ENCODE peak calls at places on chromosome 15, in six cellular contexts. D, A, J, N, C and O are unnamed samples.

GRCh38 chr15:98077186-98077585 is 116.7 kb downstream of the ARRDC4 start:
- DNase-seq in C (no peak), A (no peak), D (no peak), J (no peak), N (no peak), O (no peak)

GRCh38 chr15:77637851-77638402 is 5.2 kb upstream of the LINGO1 start:
- DNase-seq in N (no peak), J (no peak), D (no peak), A (no peak), C (peak), O (no peak)

GRCh38 chr15:99455796-99456160 is 110.0 kb upstream of the MEF2A start:
- DNase-seq in A (no peak), D (no peak), C (no peak), N (no peak), J (no peak), O (no peak)

GRCh38 chr15:93800805-93801204 is 430.6 kb upstream of the MCTP2 start:
- DNase-seq in D (peak), C (peak), N (no peak), A (no peak), J (no peak), O (no peak)

GRCh38 chr15:98649621-98649995 is 1.3 kb downstream of the IGF1R start:
- DNase-seq in A (no peak), N (no peak), C (no peak), D (no peak), J (no peak), O (peak)

GRCh38 chr15:82850731-82851130 is 41.3 kb downstream of the WHAMM start:
- DNase-seq in C (no peak), A (no peak), J (no peak), N (no peak), D (peak), O (no peak)

GRCh38 chr15:85503151-85503797 is 122.9 kb downstream of the AKAP13 start:
- DNase-seq in D (no peak), J (no peak), A (no peak), N (no peak), C (no peak), O (no peak)

GRCh38 chr15:85485956-85486567 is 105.7 kb downstream of the AKAP13 start:
- DNase-seq in N (peak), C (peak), A (peak), J (peak), D (peak), O (peak)

GRCh38 chr15:57784081-57784488 is 77.6 kb downstream of the POLR2M start:
- DNase-seq in A (no peak), N (no peak), C (no peak), J (no peak), D (no peak), O (peak)

GRCh38 chr15:52518972-52519371 is 9.7 kb downstream of the MYO5A start:
- DNase-seq in C (no peak), N (no peak), J (no peak), A (no peak), D (no peak), O (no peak)

GRCh38 chr15:65903296-65904073 is 34.2 kb downstream of the RAB11A start:
- DNase-seq in A (no peak), C (peak), J (peak), N (peak), D (peak), O (peak)

GRCh38 chr15:46441294-46442062 is 806.6 kb downstream of the SQOR start:
- DNase-seq in A (no peak), J (no peak), N (no peak), D (no peak), C (no peak), O (peak)

GRCh38 chr15:33309602-33310276 is 1.0 kb upstream of the RYR3 start:
- DNase-seq in A (peak), C (peak), J (peak), N (no peak), D (peak), O (no peak)

GRCh38 chr15:99436472-99437314 is 129.1 kb upstream of the MEF2A start:
- DNase-seq in A (no peak), N (no peak), J (peak), C (no peak), D (no peak), O (no peak)

GRCh38 chr15:100713163-100713867 is 110.9 kb downstream of the ASB7 start:
- DNase-seq in J (no peak), N (peak), D (peak), C (peak), A (no peak), O (peak)

GRCh38 chr15:58437531-58438105 is 5.8 kb downstream of the LIPC start:
- DNase-seq in J (no peak), N (no peak), D (peak), C (no peak), A (no peak), O (no peak)

GRCh38 chr15:58568157-58568571 is 136.4 kb downstream of the LIPC start:
- DNase-seq in D (no peak), A (no peak), J (peak), N (no peak), C (no peak), O (no peak)

GRCh38 chr15:39360417-39360816 is 220.5 kb upstream of the THBS1 start:
- DNase-seq in J (no peak), A (no peak), C (no peak), N (no peak), D (no peak), O (no peak)

GRCh38 chr15:85047271-85047948 is 65.8 kb downstream of the PDE8A start:
- DNase-seq in N (peak), D (no peak), C (peak), J (no peak), A (no peak), O (peak)

GRCh38 chr15:77710171-77710570 is 77.5 kb upstream of the LINGO1 start:
- DNase-seq in C (no peak), A (no peak), D (no peak), N (no peak), J (no peak), O (no peak)

GRCh38 chr15:68609618-68610017 is 30.8 kb downstream of the CORO2B start:
- DNase-seq in A (no peak), C (no peak), N (no peak), J (no peak), D (no peak), O (peak)

GRCh38 chr15:25180606-25181289 is 226.0 kb downstream of the SNRPN start:
- DNase-seq in C (no peak), N (no peak), D (no peak), J (no peak), A (no peak), O (no peak)

GRCh38 chr15:66706225-66706732 is 4.2 kb downstream of the SMAD6 start:
- DNase-seq in N (peak), D (no peak), C (peak), A (no peak), J (no peak), O (no peak)

GRCh38 chr15:34691024-34691423 is 63.8 kb downstream of the GJD2 start:
- DNase-seq in C (no peak), N (peak), D (no peak), J (no peak), A (no peak), O (peak)

GRCh38 chr15:43382310-43382709 is 11.4 kb downstream of the TUBGCP4 start:
- DNase-seq in N (no peak), J (no peak), A (no peak), C (no peak), D (no peak), O (no peak)

GRCh38 chr15:67033521-67033920 is 31.9 kb upstream of the SMAD3 start:
- DNase-seq in J (peak), A (no peak), N (no peak), C (no peak), D (peak), O (no peak)

GRCh38 chr15:71312194-71312708 is 197.0 kb downstream of the THSD4 start:
- DNase-seq in D (no peak), J (no peak), N (no peak), A (no peak), C (no peak), O (no peak)
- H3K18ac ChIP-seq in D (no peak), J (no peak), N (peak), A (no peak), C (no peak), O (no peak)

GRCh38 chr15:89150286-89150685 is 62.0 kb downstream of the ABHD2 start:
- DNase-seq in D (no peak), N (no peak), J (no peak), A (no peak), C (no peak), O (no peak)

GRCh38 chr15:89150762-89151305 is 62.6 kb downstream of the ABHD2 start:
- DNase-seq in A (no peak), J (no peak), C (no peak), N (no peak), D (no peak), O (no peak)

GRCh38 chr15:89143503-89144162 is 55.4 kb downstream of the ABHD2 start:
- DNase-seq in A (no peak), N (peak), J (no peak), C (no peak), D (no peak), O (no peak)

GRCh38 chr15:89148126-89148525 is 59.9 kb downstream of the ABHD2 start:
- DNase-seq in A (no peak), N (no peak), C (no peak), J (no peak), D (no peak), O (no peak)

GRCh38 chr15:89149501-89150101 is 61.3 kb downstream of the ABHD2 start:
- DNase-seq in A (no peak), C (no peak), J (no peak), N (no peak), D (no peak), O (no peak)
- H2BK15ac ChIP-seq in A (no peak), C (no peak), J (no peak), N (no peak), D (no peak), O (no peak)

DNA sequence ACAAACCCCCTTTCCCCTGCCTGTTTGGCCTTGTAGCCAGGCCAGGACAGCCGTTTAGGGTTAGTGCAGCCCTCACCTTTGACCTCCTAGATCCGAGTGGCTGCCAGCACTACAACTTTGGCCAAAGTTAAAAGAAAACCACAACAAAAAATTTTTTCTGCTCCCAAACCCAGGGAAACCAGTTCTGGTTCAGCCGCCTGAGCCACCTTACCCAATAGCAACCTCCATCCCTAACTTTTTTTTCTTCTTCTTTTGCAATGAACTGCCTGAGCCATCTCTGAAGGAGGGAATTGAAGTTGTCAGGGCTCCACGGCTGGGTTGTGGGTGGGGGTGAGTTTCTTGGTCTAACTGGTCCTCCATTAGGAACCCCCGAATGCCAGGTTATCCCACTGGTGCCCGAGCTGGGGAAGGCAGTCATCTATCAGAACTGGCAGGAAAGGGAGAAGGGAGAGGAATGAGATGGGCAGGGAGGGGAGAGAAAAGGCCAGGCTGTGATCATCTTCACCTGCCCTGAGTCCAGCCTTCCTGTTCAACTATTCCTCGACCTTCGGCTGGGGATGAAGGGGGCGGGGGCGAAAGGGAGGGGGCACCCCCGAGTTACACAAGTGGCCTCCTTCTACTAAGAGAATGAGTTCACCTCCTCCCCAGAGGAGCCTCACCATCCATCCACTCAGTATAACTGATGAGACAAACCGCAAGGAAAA is 6.2 kb upstream of the NR2F2 start:
- DNase-seq in A (no peak), C (no peak), J (no peak), D (no peak), N (peak), O (peak)
- H3K18ac ChIP-seq in A (peak), C (no peak), J (no peak), D (no peak), N (peak), O (peak)

DNA sequence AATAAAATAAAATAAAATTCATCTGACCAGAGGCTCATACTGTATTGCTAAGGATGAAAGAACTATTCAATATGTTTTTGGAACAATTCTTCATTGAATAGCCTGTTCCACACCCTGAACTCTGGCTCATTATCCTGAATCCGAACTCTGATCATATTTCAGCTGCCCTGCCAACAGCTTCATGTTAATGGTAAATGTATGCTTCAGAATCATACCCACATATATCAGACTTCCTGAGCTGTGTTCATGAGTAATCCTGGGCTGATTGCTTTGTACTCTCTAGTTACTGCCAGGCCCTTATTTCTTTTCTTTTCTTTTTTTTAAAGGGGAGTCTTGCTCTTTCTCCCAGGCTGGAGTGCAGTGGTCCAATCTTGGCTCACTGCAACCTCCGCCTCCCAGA is 11.8 kb downstream of the INO80 start:
- DNase-seq in N (peak), A (no peak), C (no peak), J (no peak), D (no peak), O (peak)
- H2BK15ac ChIP-seq in N (no peak), A (no peak), C (no peak), J (no peak), D (no peak), O (no peak)

GRCh38 chr15:31357148-31357547 is 30.5 kb downstream of the KLF13 start:
- DNase-seq in A (no peak), C (no peak), J (no peak), N (no peak), D (no peak), O (no peak)
- H3K18ac ChIP-seq in A (peak), C (no peak), J (no peak), N (no peak), D (no peak), O (no peak)

DNA sequence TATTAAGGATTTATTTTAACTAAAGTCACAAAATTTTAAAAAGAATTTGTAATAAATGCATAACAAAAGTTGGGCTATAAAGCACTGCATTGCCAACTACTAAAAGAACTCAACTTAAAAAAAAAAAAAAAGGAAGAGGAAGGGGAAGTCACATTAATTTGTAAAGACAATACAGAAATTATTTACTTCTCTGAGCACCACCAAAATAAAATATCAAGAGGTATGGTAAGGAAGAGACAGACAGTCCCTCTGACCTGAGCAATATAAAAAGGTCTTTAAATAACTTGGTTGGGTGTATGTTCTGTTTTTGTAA is 83.5 kb downstream of the UACA start:
- DNase-seq in D (no peak), C (no peak), N (no peak), J (no peak), A (no peak), O (no peak)
- H2BK15ac ChIP-seq in D (no peak), C (no peak), N (no peak), J (no peak), A (no peak), O (no peak)

GRCh38 chr15:74783808-74784175 is 1.9 kb downstream of the CSK start:
- DNase-seq in D (no peak), C (no peak), J (no peak), A (no peak), N (no peak), O (no peak)
- H3K18ac ChIP-seq in D (no peak), C (no peak), J (no peak), A (no peak), N (no peak), O (peak)

DNA sequence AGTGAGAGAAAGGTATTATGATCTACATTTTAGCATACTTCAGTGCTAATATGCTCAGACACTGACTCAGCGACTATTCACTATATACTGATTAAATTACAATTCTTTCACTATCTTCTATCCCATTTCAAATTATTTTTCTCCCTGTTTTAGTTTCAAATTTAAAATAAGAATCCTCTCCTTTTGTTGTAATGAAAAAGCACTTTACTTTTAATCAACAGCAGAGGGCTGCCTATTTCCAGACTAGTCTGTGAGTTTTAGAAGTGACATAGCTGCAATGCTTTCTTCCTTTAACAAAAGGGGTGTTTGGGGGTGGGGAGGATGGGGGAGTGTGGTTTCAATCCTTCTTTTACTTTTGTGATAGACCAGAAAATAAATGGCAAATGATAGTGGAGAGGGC is 2.4 kb downstream of the NEDD4 start:
- DNase-seq in D (no peak), C (no peak), J (no peak), A (no peak), N (no peak), O (no peak)
- H2BK15ac ChIP-seq in D (no peak), C (no peak), J (no peak), A (no peak), N (no peak), O (no peak)

GRCh38 chr15:60530168-60530567 is 51.2 kb upstream of the ICE2 start:
- DNase-seq in J (no peak), N (no peak), D (no peak), C (no peak), A (no peak), O (no peak)
- H3K18ac ChIP-seq in J (no peak), N (no peak), D (no peak), C (no peak), A (no peak), O (no peak)

GRCh38 chr15:63576441-63576840 is 20.7 kb upstream of the FBXL22 start:
- DNase-seq in D (no peak), C (no peak), N (no peak), J (no peak), A (no peak), O (no peak)

GRCh38 chr15:63583027-63583426 is 14.2 kb upstream of the FBXL22 start:
- DNase-seq in J (no peak), N (peak), A (no peak), C (no peak), D (no peak), O (peak)

GRCh38 chr15:63587527-63587926 is 9.7 kb upstream of the FBXL22 start:
- DNase-seq in C (no peak), J (no peak), D (no peak), A (no peak), N (peak), O (peak)

GRCh38 chr15:63586790-63587189 is 10.4 kb upstream of the FBXL22 start:
- DNase-seq in J (no peak), C (peak), A (no peak), D (peak), N (no peak), O (no peak)

DNA sequence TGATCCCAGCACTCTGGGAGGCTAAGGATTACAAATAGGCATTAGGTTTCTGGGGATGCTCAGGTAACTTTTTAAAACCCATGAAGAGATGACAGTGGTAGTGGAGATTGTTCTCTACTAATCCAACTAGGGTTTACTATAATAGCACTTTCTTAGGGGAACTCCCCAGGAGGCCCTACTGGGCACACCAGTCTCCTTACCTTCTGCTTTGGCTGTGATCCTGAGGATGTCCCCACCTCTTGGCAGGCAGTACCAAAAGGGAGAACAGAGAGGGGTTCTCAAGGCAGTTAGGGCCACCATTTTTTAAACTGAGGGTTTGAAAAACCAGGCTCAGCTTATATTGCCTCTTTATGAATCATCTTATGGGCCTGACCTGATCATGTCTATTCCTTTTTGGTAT is 15.0 kb upstream of the FBXL22 start:
- DNase-seq in J (no peak), A (no peak), N (no peak), D (no peak), C (no peak), O (no peak)
- H2BK15ac ChIP-seq in J (no peak), A (no peak), N (no peak), D (no peak), C (no peak), O (no peak)